ENCODE peak calls at places on chromosomes 5 and 9, in eight cellular contexts. Z is ureter, C is NCI-H1417, Q is D341Med, H is cardiac muscle cell, K is COR-L47, M is GM23248, B is foreskin fibroblast. E is an unnamed sample.

GRCh38 chr5:76642390-76643040 is 19.3 kb upstream of the F2RL2 start:
- DNase-seq in Z (no peak), C (no peak), Q (no peak), H (peak; percentile 35), K (no peak), M (no peak), B (peak; percentile 30), E (no peak)

GRCh38 chr5:32953694-32954093 is 242.6 kb downstream of the NPR3 start:
- DNase-seq in Z (no peak), C (no peak), Q (no peak), H (no peak), K (no peak), M (no peak), B (peak; percentile 6), E (no peak)

GRCh38 chr9:2602704-2603116 is 18.9 kb upstream of the VLDLR start:
- DNase-seq in Z (no peak), C (no peak), Q (no peak), H (peak; percentile 16), K (peak; percentile 26), M (peak; percentile 41), B (no peak), E (no peak)

GRCh38 chr5:122471031-122471751 is 159.2 kb downstream of the SNCAIP start:
- DNase-seq in Z (no peak), C (no peak), Q (no peak), H (no peak), K (no peak), M (no peak), B (no peak), E (no peak)

GRCh38 chr9:97752274-97752673 is 55.1 kb upstream of the XPA start:
- DNase-seq in Z (no peak), C (no peak), Q (no peak), H (no peak), K (no peak), M (no peak), B (no peak), E (no peak)

GRCh38 chr9:91379461-91379860 is 17.7 kb upstream of the AUH start:
- DNase-seq in Z (no peak), C (no peak), Q (no peak), H (peak; percentile 50), K (no peak), M (no peak), B (peak; percentile 39), E (no peak)

GRCh38 chr9:86695904-86696424 is 251.3 kb downstream of the GAS1 start:
- DNase-seq in Z (no peak), C (no peak), Q (no peak), H (peak; percentile 51), K (no peak), M (peak; percentile 58), B (peak; percentile 61), E (no peak)

GRCh38 chr5:169149317-169149716 is 151.6 kb downstream of the SLIT3 start:
- DNase-seq in Z (no peak), C (no peak), Q (no peak), H (no peak), K (no peak), M (no peak), B (no peak), E (no peak)

GRCh38 chr9:77598510-77598909 is 49.6 kb downstream of the GNA14 start:
- DNase-seq in Z (no peak), C (no peak), Q (no peak), H (peak; percentile 90), K (peak; percentile 67), M (peak; percentile 33), B (peak; percentile 63), E (no peak)

GRCh38 chr9:130041648-130042405 is 1.2 kb downstream of the FNBP1 start:
- DNase-seq in Z (peak; percentile 48), C (no peak), Q (peak; percentile 55), H (peak; percentile 37), K (no peak), M (peak; percentile 60), B (peak; percentile 67), E (no peak)

E was measured in SW 1271.